ENCODE peak calls at places on chromosomes 3 and 15, in four cellular contexts. Z is GM12865, N is body of pancreas, I is AG10803. V is an unnamed sample.
A peak's percentile ranks its signal among the peaks of the same experiment; 100 is the strongest.

GRCh38 chr15:48046813-48047483 is 73.8 kb upstream of the SLC24A5 start:
- DNase-seq in N (no peak), I (no peak), Z (no peak), V (no peak)

GRCh38 chr15:96225642-96226259 is 104.7 kb upstream of the NR2F2 start:
- DNase-seq in I (no peak), N (no peak), Z (no peak), V (peak; percentile 37)

GRCh38 chr3:154976072-154976983 is 103.8 kb upstream of the MME start:
- DNase-seq in I (no peak), N (no peak), Z (no peak), V (no peak)

GRCh38 chr3:196979545-196979944 is 10.9 kb upstream of the PIGZ start:
- DNase-seq in Z (no peak), I (peak; percentile 69), N (no peak), V (peak; percentile 85)

GRCh38 chr3:97940034-97940433 is 32.2 kb downstream of the RIOX2 start:
- DNase-seq in Z (no peak), N (no peak), I (no peak), V (no peak)

GRCh38 chr3:127532561-127533203 is 57.9 kb downstream of the TPRA1 start:
- DNase-seq in N (no peak), I (no peak), Z (no peak), V (no peak)

GRCh38 chr3:132800958-132801357 is 78.7 kb upstream of the NPHP3 start:
- DNase-seq in I (no peak), N (no peak), Z (no peak), V (no peak)

GRCh38 chr15:86336051-86336788 is 256.5 kb downstream of the AGBL1 start:
- DNase-seq in N (no peak), Z (no peak), I (peak; percentile 87), V (no peak)

GRCh38 chr15:70792171-70792573 is 28.8 kb upstream of the UACA start:
- DNase-seq in I (peak; percentile 71), Z (no peak), N (no peak), V (peak; percentile 73)

GRCh38 chr15:59255647-59256380 is 49.2 kb downstream of the LDHAL6B start:
- DNase-seq in I (no peak), Z (no peak), N (peak; percentile 25), V (no peak)

GRCh38 chr3:176321099-176321498 is 876.2 kb downstream of the TBL1XR1 start:
- DNase-seq in I (no peak), N (no peak), Z (no peak), V (no peak)

GRCh38 chr15:90664650-90665287 is 52.4 kb upstream of the BLM start:
- DNase-seq in I (peak; percentile 50), Z (peak; percentile 76), N (peak; percentile 44), V (no peak)

GRCh38 chr3:62128028-62128427 is 245.3 kb downstream of the FEZF2 start:
- DNase-seq in I (peak; percentile 65), N (no peak), Z (no peak), V (no peak)

GRCh38 chr3:127254730-127255129 is 33.1 kb downstream of the PRR20G start:
- DNase-seq in I (no peak), Z (peak; percentile 26), N (no peak), V (no peak)

GRCh38 chr3:99128205-99128604 is 226.7 kb upstream of the DCBLD2 start:
- DNase-seq in Z (no peak), I (peak; percentile 73), N (no peak), V (no peak)

GRCh38 chr3:39104961-39105686 is 2.3 kb downstream of the GORASP1 start:
- DNase-seq in Z (no peak), N (peak; percentile 51), I (no peak), V (no peak)

GRCh38 chr3:69906351-69906966 is 93.1 kb upstream of the SAMMSON start:
- DNase-seq in I (no peak), Z (no peak), N (no peak), V (peak; percentile 91)

GRCh38 chr15:92958105-92958504 is 58.0 kb downstream of the CHD2 start:
- DNase-seq in Z (no peak), I (peak; percentile 46), N (no peak), V (no peak)

GRCh38 chr3:188435266-188435665 is 281.3 kb downstream of the LPP start:
- DNase-seq in I (no peak), Z (no peak), N (no peak), V (no peak)

GRCh38 chr3:171838218-171838720 is 4.9 kb upstream of the TMEM212 start:
- DNase-seq in I (peak; percentile 88), N (peak; percentile 18), Z (no peak), V (no peak)

GRCh38 chr15:39251413-39252197 is 329.3 kb upstream of the THBS1 start:
- DNase-seq in Z (peak; percentile 59), I (peak; percentile 81), N (no peak), V (no peak)

GRCh38 chr15:67762610-67763368 is 62.5 kb upstream of the SKOR1 start:
- DNase-seq in Z (peak; percentile 88), I (peak; percentile 60), N (no peak), V (no peak)

GRCh38 chr3:49182682-49183081 is 11.3 kb downstream of the KLHDC8B start:
- DNase-seq in N (no peak), Z (no peak), I (no peak), V (no peak)
- TF ChIP-seq CTCF in N (no peak), Z (no peak), I (no peak), V (no peak)

DNA sequence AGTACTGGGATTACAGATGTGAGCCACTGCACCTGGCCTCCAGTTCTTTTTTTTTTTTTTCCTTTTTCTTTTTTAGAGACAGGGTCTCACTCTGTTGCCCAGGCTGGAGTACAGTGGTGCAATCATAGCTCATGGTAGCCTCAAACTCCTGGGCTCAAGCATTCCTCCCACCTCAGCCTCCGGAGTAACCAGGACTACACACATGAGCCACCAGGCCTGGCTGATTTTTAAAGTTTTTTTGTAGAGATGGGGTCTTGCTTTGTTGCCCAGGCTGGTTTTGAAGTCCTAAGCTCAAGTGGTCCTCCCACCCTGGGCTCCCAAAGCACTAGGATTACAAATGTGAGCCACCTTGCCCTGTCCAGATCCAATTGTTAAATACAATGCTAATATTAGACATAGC is 13.6 kb upstream of the ULK3 start:
- DNase-seq in I (no peak), N (no peak), Z (no peak), V (no peak)
- H3K4me3 ChIP-seq in I (no peak overlapping the region), N (no peak overlapping the region), Z (no peak overlapping the region), V (no peak overlapping the region)

DNA sequence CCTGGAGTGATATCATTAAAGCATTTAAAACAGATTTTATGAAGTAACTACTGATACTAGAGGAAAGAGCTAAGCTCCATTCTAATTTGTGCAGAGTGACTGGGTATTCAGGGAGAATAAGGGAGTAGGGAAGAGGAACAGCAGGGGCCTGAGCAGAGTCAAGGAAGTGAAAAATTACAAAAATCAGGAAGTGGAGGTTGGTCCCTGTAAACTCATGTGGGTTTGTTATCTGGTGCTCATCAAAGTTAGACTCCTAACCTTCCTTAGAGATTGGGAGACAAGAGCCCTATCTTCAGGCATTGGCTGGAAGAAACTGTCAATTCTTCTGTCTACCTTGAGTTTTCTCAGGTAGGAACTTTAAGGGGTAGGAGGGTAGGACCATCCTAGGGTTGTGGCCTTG is 82.5 kb downstream of the NEK11 start:
- DNase-seq in I (no peak), N (no peak), Z (no peak), V (no peak)
- TF ChIP-seq CTCF in I (no peak), N (no peak), Z (no peak), V (no peak)

GRCh38 chr15:41969851-41970431 is 2.4 kb downstream of the EHD4 start:
- DNase-seq in I (no peak), N (no peak), Z (peak; percentile 91), V (no peak)
- H3K4me3 ChIP-seq in I (no peak overlapping the region), N (no peak overlapping the region), Z (peak overlapping the region; percentile 98), V (no peak overlapping the region)

DNA sequence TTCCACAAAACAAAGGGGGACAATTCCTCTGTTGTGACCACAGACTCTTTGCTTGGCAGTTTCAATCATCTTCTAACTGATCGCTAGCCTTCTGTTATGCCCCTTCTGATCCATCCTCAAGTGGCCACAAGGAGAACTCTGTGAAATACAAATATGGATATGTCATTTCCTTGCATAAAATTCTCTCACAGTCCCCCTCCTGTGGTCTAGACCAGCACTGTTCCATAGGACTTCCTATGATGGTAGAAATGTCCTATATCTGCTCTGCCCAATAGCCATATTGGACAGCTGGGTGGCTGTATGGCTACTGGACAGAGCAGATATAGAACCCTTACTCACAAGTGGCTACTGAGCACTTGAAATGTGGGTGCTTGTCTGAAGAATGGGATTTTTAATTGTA is 25.9 kb upstream of the SNRK start:
- DNase-seq in Z (no peak), I (no peak), N (no peak), V (no peak)
- TF ChIP-seq CTCF in Z (no peak), I (no peak), N (no peak), V (peak; percentile 22)

DNA sequence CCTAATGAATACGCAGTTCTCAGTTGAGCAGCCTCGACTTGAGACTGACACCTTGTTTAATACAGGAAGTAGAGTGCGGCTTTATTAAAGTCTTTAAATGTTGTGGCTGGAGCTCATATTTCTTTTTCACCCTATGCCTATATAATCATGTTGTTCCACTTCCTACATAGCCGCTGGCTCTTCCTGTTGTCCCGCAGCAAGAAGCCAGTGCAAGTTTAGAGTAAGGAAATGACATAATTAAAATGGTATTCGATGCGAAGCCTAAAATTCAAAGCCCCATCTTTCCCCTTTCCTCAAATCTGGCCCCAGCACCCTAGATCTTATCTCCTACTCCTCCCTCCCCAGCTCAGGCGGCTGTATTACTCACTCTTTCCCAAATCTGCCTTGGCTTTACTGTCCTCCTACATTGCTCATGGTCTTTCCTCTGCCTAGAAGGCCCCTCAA is 7.5 kb upstream of the PHLDB2 start:
- DNase-seq in Z (no peak), N (no peak), I (peak; percentile 65), V (no peak)
- H3K4me3 ChIP-seq in Z (no peak overlapping the region), N (no peak overlapping the region), I (no peak overlapping the region), V (no peak overlapping the region)

GRCh38 chr3:141373768-141374526 is 5.6 kb downstream of the ZBTB38 start:
- DNase-seq in N (no peak), Z (no peak), I (no peak), V (no peak)
- TF ChIP-seq CTCF in N (no peak), Z (no peak), I (no peak), V (no peak)

GRCh38 chr15:29790607-29791006 is 31.7 kb downstream of the TJP1 start:
- DNase-seq in N (no peak), I (no peak), Z (no peak), V (no peak)
- H3K4me3 ChIP-seq in N (no peak overlapping the region), I (no peak overlapping the region), Z (no peak overlapping the region), V (no peak overlapping the region)

DNA sequence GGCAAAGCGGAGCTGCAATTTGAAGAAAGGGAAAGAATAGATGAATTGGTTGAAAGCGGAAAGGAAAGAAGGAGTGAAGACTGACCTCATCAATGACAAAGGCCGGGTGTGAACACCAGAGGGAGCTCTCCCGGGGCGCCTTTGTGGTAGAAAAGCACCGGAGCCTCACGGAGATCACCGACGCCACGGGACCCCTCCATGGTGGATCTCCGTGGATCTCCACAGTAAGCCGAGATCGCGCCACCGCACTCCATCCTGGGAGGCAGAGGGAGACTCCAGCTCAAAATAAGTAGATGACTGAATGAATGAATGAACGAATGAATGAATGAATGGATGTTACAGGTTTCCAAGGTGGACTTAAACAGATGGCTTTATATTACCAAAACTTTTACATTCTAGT is 25.0 kb downstream of the GPR160 start:
- DNase-seq in N (no peak), Z (no peak), I (no peak), V (no peak)
- TF ChIP-seq CTCF in N (no peak), Z (peak; percentile 5), I (no peak), V (peak; percentile 20)